ENCODE peak calls at places on chromosome X, in four cellular contexts. V, O, S and M are unnamed samples.

GRCh38 chrX:134460861-134461218 is 875 bp downstream of the HPRT1 start:
- DNase-seq in V (peak), O (no peak), S (peak), M (no peak)

GRCh38 chrX:15475486-15475885 is 17.6 kb downstream of the PIR start:
- DNase-seq in V (no peak), O (no peak), S (no peak), M (no peak)

GRCh38 chrX:52424658-52425057 is 55.8 kb downstream of the XAGE2 start:
- DNase-seq in V (peak), O (no peak), S (no peak), M (no peak)

GRCh38 chrX:56284269-56284668 is 52.1 kb downstream of the KLF8 start:
- DNase-seq in V (no peak), O (no peak), S (no peak), M (no peak)

GRCh38 chrX:1392376-1393130 is 640 bp upstream of the SLC25A6 start:
- DNase-seq in V (peak), O (no peak), S (peak), M (no peak)

GRCh38 chrX:96906741-96907140 is 23.0 kb downstream of the RPA4 start:
- DNase-seq in V (peak), O (no peak), S (no peak), M (no peak)

GRCh38 chrX:136525738-136526606 is 6.0 kb upstream of the VGLL1 start:
- DNase-seq in V (peak), O (no peak), S (peak), M (no peak)

GRCh38 chrX:21926116-21926515 is 14.4 kb upstream of the SMS start:
- DNase-seq in V (peak), O (no peak), S (no peak), M (no peak)

GRCh38 chrX:135295238-135295943 is 13.9 kb upstream of the ETDC start:
- DNase-seq in V (no peak), O (peak), S (no peak), M (no peak)

GRCh38 chrX:106566362-106566761 is 45.4 kb upstream of the RADX start:
- DNase-seq in V (no peak), O (no peak), S (no peak), M (no peak)

DNA sequence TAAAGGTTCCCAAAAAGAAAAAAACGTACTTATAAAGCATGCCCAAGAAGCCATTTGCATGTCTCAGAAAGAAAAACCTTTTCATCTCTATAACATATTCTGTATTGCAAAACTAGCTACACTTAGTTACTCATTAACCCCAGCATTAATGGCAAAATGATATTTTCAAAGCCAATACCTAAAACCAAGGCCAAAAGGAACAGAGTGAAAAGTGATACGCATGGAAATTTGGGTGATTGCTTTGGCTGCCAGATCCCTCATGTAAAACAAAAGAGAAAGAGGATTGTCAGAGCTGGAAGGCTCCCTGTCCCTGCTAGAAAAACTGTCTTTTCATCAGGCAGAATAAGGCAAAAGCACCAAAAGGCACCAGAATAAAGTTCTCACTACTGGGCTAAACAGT is 46.8 kb upstream of the RADX start:
- DNase-seq in V (no peak), O (no peak), S (no peak), M (no peak)
- TF ChIP-seq CHD4 in V (no peak), O (no peak), S (no peak), M (no peak)

GRCh38 chrX:119222932-119223331 is 13.2 kb upstream of the PGRMC1 start:
- DNase-seq in V (no peak), O (no peak), S (no peak), M (no peak)

GRCh38 chrX:119223784-119224183 is 12.3 kb upstream of the PGRMC1 start:
- DNase-seq in V (no peak), O (no peak), S (no peak), M (no peak)

GRCh38 chrX:119218198-119218597 is 17.9 kb upstream of the PGRMC1 start:
- DNase-seq in V (no peak), O (no peak), S (peak), M (no peak)
- TF ChIP-seq CTCF in V (peak), O (peak), S (peak), M (peak)

DNA sequence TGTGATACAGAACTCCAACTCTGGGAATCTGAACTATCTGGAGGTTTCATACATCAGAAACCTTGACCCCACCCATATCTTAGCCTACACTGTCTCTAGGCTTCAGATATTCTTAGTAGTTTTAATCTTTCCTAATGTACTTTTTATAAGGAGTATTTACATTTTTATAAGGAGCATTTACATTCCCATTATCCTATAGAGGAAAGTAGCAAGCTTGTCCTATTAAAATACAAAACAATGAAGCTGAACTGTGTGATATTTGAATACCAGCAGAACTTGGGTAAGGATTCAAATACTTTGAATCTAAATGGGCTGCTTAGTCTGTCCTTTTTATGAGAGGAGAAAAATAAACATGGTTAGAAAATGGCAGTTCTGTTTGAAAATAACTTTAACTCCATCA is 247.4 kb downstream of the FMR1NB start:
- DNase-seq in V (no peak), O (no peak), S (no peak), M (no peak)
- TF ChIP-seq CHD4 in V (no peak), O (no peak), S (no peak), M (no peak)

DNA sequence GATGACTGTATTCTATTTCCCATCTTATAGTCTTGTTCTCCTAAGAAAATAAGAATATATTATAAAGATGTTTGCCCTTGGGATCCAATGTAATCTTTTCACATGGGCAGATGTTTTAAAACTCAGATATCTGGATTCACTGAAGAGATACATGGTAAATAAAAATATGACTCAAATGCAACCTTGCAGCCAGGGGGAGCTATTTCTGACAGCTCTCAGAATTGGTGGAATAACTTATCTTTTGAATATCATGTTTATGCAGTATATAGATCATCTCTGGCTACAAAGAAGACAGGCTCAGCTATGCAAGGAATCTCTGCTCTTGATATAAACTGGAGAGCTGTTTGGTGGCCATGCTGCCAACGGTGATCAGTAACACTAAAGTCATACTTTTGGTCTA is 274.7 kb downstream of the GLUD2 start:
- DNase-seq in V (no peak), O (no peak), S (peak), M (no peak)
- TF ChIP-seq CTCF in V (no peak), O (peak), S (peak), M (no peak)

GRCh38 chrX:142052238-142052637 is 148.5 kb downstream of the MAGEC1 start:
- DNase-seq in V (no peak), O (no peak), S (no peak), M (no peak)

GRCh38 chrX:142054094-142054493 is 150.4 kb downstream of the MAGEC1 start:
- DNase-seq in V (no peak), O (no peak), S (no peak), M (no peak)
- TF ChIP-seq CHD4 in V (no peak), O (no peak), S (no peak), M (no peak)

GRCh38 chrX:153746359-153746758 is 17.7 kb upstream of the PLXNB3 start:
- DNase-seq in V (no peak), O (no peak), S (no peak), M (no peak)
- TF ChIP-seq CTCF in V (no peak), O (no peak), S (no peak), M (no peak)

GRCh38 chrX:154115750-154116149 is 18.2 kb upstream of the MECP2 start:
- DNase-seq in V (no peak), O (no peak), S (no peak), M (no peak)

GRCh38 chrX:154115071-154115470 is 17.6 kb upstream of the MECP2 start:
- DNase-seq in V (no peak), O (no peak), S (no peak), M (no peak)

GRCh38 chrX:154116514-154116913 is 19.0 kb upstream of the MECP2 start:
- DNase-seq in V (no peak), O (no peak), S (no peak), M (no peak)

GRCh38 chrX:154114652-154115051 is 17.1 kb upstream of the MECP2 start:
- DNase-seq in V (no peak), O (no peak), S (no peak), M (no peak)

GRCh38 chrX:154113729-154114128 is 16.2 kb upstream of the MECP2 start:
- DNase-seq in V (peak), O (no peak), S (no peak), M (no peak)
- TF ChIP-seq CHD4 in V (no peak), O (no peak), S (no peak), M (no peak)

GRCh38 chrX:25442501-25442900 is 426.7 kb upstream of the ARX start:
- DNase-seq in V (no peak), O (no peak), S (no peak), M (no peak)
- TF ChIP-seq CTCF in V (no peak), O (no peak), S (no peak), M (peak)

GRCh38 chrX:9862953-9863352 is 76.7 kb downstream of the SHROOM2 start:
- DNase-seq in V (no peak), O (no peak), S (no peak), M (no peak)

GRCh38 chrX:9859711-9860555 is 73.7 kb downstream of the SHROOM2 start:
- DNase-seq in V (no peak), O (no peak), S (no peak), M (no peak)

GRCh38 chrX:9862525-9862924 is 76.3 kb downstream of the SHROOM2 start:
- DNase-seq in V (peak), O (no peak), S (no peak), M (no peak)

GRCh38 chrX:9861711-9862110 is 75.5 kb downstream of the SHROOM2 start:
- DNase-seq in V (no peak), O (no peak), S (no peak), M (peak)

DNA sequence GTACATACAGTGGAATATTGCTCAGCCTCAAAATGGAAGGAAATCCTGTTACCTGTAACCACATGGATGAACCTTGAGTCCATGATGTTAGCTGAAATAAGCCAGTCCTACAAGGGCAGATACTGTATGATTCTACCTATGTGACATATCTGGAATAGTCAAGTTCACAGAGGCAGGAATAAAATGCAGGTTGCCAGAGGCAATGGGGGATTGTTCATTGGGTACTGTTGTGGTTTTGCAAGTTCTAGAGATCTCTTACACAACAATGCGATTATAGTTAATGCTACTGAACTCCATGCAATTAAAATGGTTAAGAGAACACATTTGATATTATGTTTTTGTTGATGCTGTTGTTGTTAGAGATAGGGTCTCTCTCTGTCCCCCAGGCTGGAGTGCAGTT is 74.6 kb downstream of the SHROOM2 start:
- DNase-seq in V (no peak), O (no peak), S (no peak), M (no peak)
- TF ChIP-seq CHD4 in V (no peak), O (no peak), S (no peak), M (no peak)

GRCh38 chrX:37926700-37927099 is 79.3 kb upstream of the DYNLT3 start:
- DNase-seq in V (peak), O (peak), S (peak), M (peak)
- TF ChIP-seq CTCF in V (peak), O (peak), S (peak), M (peak)